ENCODE peak calls at places on chromosomes 2 and 18, in four cellular contexts. B is mesothelial cell of epicardium, U is tibial nerve, G is RCC 7860. Q is an unnamed sample.

GRCh38 chr18:27226556-27227075 is 41.5 kb upstream of the CHST9 start:
- DNase-seq in U (no peak), B (no peak), G (no peak), Q (no peak)

GRCh38 chr2:212997526-212998020 is 153.8 kb downstream of the IKZF2 start:
- DNase-seq in G (no peak), B (no peak), U (no peak), Q (no peak)

GRCh38 chr2:70938580-70938938 is 2.9 kb downstream of the ATP6V1B1 start:
- DNase-seq in G (no peak), U (no peak), B (no peak), Q (no peak)

GRCh38 chr2:64692401-64692800 is 38.7 kb upstream of the SERTAD2 start:
- DNase-seq in B (no peak), G (peak), U (no peak), Q (no peak)

GRCh38 chr2:221204699-221205098 is 367.4 kb downstream of the EPHA4 start:
- DNase-seq in G (no peak), B (no peak), U (no peak), Q (no peak)

GRCh38 chr2:149767516-149767974 is 180.0 kb upstream of the MMADHC start:
- DNase-seq in U (no peak), B (no peak), G (peak), Q (no peak)

GRCh38 chr2:171513719-171514160 is 8.5 kb upstream of the CYBRD1 start:
- DNase-seq in B (no peak), G (no peak), U (no peak), Q (no peak)

GRCh38 chr2:138071720-138072719 is 107.7 kb downstream of the HNMT start:
- DNase-seq in G (peak), U (no peak), B (no peak), Q (no peak)

GRCh38 chr18:45978084-45978483 is 11.0 kb upstream of the EPG5 start:
- DNase-seq in U (no peak), B (no peak), G (no peak), Q (no peak)

GRCh38 chr2:65146067-65146466 is 16.2 kb upstream of the RAB1A start:
- DNase-seq in U (no peak), B (no peak), G (no peak), Q (no peak)

GRCh38 chr2:14418110-14418509 is 214.4 kb upstream of the LRATD1 start:
- DNase-seq in G (no peak), U (no peak), B (no peak), Q (no peak)

GRCh38 chr2:64866797-64867196 is 122.4 kb upstream of the SLC1A4 start:
- DNase-seq in U (peak), B (no peak), G (peak), Q (no peak)

GRCh38 chr2:120253021-120253882 is 600 bp downstream of the RALB start:
- DNase-seq in G (peak), B (peak), U (peak), Q (peak)

GRCh38 chr2:225667465-225667864 is 268.0 kb downstream of the NYAP2 start:
- DNase-seq in B (no peak), U (no peak), G (no peak), Q (no peak)

GRCh38 chr18:7728297-7728696 is 161.2 kb downstream of the PTPRM start:
- DNase-seq in U (no peak), B (no peak), G (no peak), Q (no peak)

GRCh38 chr2:1052671-1053270 is 102.1 kb downstream of the SNTG2 start:
- DNase-seq in U (no peak), G (no peak), B (no peak), Q (no peak)

Q was measured in esophagus muscularis mucosa.